ENCODE peak calls at places on chromosomes 3 and 15, in four cellular contexts. One of them, this sample, is unnamed.
A peak's percentile ranks its signal among the peaks of the same experiment; 100 is the strongest.

GRCh38 chr15:63521405-63522142 is 17.2 kb downstream of the USP3 start:
- DNase-seq in SK-N-SH: no peak
- DNase-seq in K562: peak; percentile 29
- DNase-seq in GM12878: no peak
- DNase-seq in this sample: no peak

GRCh38 chr3:109804697-109805096 is 467.4 kb upstream of the DPPA4 start:
- DNase-seq in SK-N-SH: no peak
- DNase-seq in K562: no peak
- DNase-seq in GM12878: no peak
- DNase-seq in this sample: no peak

GRCh38 chr15:77855871-77856270 is 221.6 kb downstream of the TBC1D2B start:
- DNase-seq in SK-N-SH: no peak
- DNase-seq in K562: no peak
- DNase-seq in GM12878: no peak
- DNase-seq in this sample: no peak

GRCh38 chr3:24566927-24567326 is 72.3 kb upstream of the THRB start:
- DNase-seq in SK-N-SH: no peak
- DNase-seq in K562: no peak
- DNase-seq in GM12878: no peak
- DNase-seq in this sample: no peak

GRCh38 chr3:14169871-14170270 is 8.5 kb downstream of the XPC start:
- DNase-seq in SK-N-SH: no peak
- DNase-seq in K562: no peak
- DNase-seq in GM12878: no peak
- DNase-seq in this sample: no peak

GRCh38 chr3:38662544-38662943 is 13.1 kb upstream of the SCN5A start:
- DNase-seq in SK-N-SH: no peak
- DNase-seq in K562: no peak
- DNase-seq in GM12878: no peak
- DNase-seq in this sample: no peak

GRCh38 chr3:49388416-49388815 is 23.4 kb downstream of the RHOA start:
- DNase-seq in SK-N-SH: no peak
- DNase-seq in K562: no peak
- DNase-seq in GM12878: no peak
- DNase-seq in this sample: no peak

GRCh38 chr15:52179278-52180195 is 11.7 kb downstream of the GNB5 start:
- DNase-seq in SK-N-SH: peak; percentile 95
- DNase-seq in K562: peak; percentile 87
- DNase-seq in GM12878: peak; percentile 37
- DNase-seq in this sample: peak; percentile 88

GRCh38 chr3:5098346-5098745 is 23.7 kb upstream of the ARL8B start:
- DNase-seq in SK-N-SH: no peak
- DNase-seq in K562: no peak
- DNase-seq in GM12878: no peak
- DNase-seq in this sample: no peak

GRCh38 chr3:106048946-106049481 is 180.2 kb upstream of the CBLB start:
- DNase-seq in SK-N-SH: no peak
- DNase-seq in K562: no peak
- DNase-seq in GM12878: no peak
- DNase-seq in this sample: no peak

GRCh38 chr3:14284694-14285404 is 106.2 kb downstream of the LSM3 start:
- DNase-seq in SK-N-SH: no peak
- DNase-seq in K562: no peak
- DNase-seq in GM12878: no peak
- DNase-seq in this sample: no peak

GRCh38 chr3:126423191-126424038 is 28.7 kb downstream of the CFAP100 start:
- DNase-seq in SK-N-SH: peak; percentile 41
- DNase-seq in K562: no peak
- DNase-seq in GM12878: no peak
- DNase-seq in this sample: no peak

GRCh38 chr3:50324351-50325144 is 2.0 kb upstream of the HYAL2 start:
- DNase-seq in SK-N-SH: peak; percentile 85
- DNase-seq in K562: peak; percentile 40
- DNase-seq in GM12878: no peak
- DNase-seq in this sample: no peak

DNA sequence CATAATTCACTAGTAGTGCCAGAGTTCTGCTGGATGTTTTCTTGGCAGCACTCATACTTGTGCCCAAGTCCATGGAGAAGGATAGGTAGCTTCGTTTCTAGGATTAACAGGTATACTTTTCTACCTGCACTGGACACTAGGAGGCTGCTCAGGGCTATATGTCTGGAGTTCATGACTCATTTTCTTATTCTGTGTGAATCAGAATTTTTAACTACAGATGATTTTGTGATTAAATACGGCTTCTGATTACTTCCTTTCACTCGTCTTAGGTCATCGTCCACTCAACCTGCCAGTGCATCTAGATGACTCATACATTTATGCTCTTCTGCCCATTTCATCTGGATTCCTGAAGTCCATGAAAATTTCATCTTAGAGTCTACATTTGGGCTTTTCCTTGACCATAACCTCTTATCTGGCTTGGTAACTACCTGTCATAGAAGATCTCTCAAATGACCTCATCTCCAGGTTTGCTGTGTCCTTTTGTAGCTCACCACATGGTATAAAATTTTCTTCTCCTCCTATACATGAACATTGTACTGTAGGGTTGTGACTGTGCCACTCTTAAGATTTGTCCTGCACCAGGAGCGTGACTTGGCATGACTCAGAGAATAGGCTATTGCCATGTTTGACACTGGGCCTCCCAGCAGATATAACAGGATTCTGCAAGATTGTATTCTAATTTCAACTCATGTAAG is 66.7 kb upstream of the GCSAM start:
- DNase-seq in SK-N-SH: no peak
- DNase-seq in K562: no peak
- DNase-seq in GM12878: no peak
- DNase-seq in this sample: no peak
- TF ChIP-seq TAF1 in SK-N-SH: no peak
- TF ChIP-seq TAF1 in K562: no peak
- TF ChIP-seq TAF1 in GM12878: no peak
- TF ChIP-seq TAF1 in this sample: no peak

GRCh38 chr3:188230962-188231361 is 77.0 kb downstream of the LPP start:
- DNase-seq in SK-N-SH: no peak
- DNase-seq in K562: no peak
- DNase-seq in GM12878: no peak
- DNase-seq in this sample: no peak
- TF ChIP-seq POLR2AphosphoS5 in SK-N-SH: no peak
- TF ChIP-seq POLR2AphosphoS5 in K562: no peak
- TF ChIP-seq POLR2AphosphoS5 in GM12878: no peak
- TF ChIP-seq POLR2AphosphoS5 in this sample: no peak

GRCh38 chr15:59026207-59026606 is 38.7 kb downstream of the RNF111 start:
- DNase-seq in SK-N-SH: no peak
- DNase-seq in K562: no peak
- DNase-seq in GM12878: no peak
- DNase-seq in this sample: no peak

GRCh38 chr15:59029554-59029953 is 42.1 kb downstream of the RNF111 start:
- DNase-seq in SK-N-SH: no peak
- DNase-seq in K562: no peak
- DNase-seq in GM12878: no peak
- DNase-seq in this sample: no peak

GRCh38 chr15:59028387-59028955 is 41.0 kb downstream of the RNF111 start:
- DNase-seq in SK-N-SH: no peak
- DNase-seq in K562: no peak
- DNase-seq in GM12878: no peak
- DNase-seq in this sample: no peak
- TF ChIP-seq TAF1 in SK-N-SH: no peak
- TF ChIP-seq TAF1 in K562: no peak
- TF ChIP-seq TAF1 in GM12878: no peak
- TF ChIP-seq TAF1 in this sample: no peak

GRCh38 chr3:180409170-180409569 is 192.8 kb upstream of the TTC14 start:
- DNase-seq in SK-N-SH: no peak
- DNase-seq in K562: no peak
- DNase-seq in GM12878: no peak
- DNase-seq in this sample: no peak
- TF ChIP-seq POLR2AphosphoS5 in SK-N-SH: no peak
- TF ChIP-seq POLR2AphosphoS5 in K562: no peak
- TF ChIP-seq POLR2AphosphoS5 in GM12878: no peak
- TF ChIP-seq POLR2AphosphoS5 in this sample: no peak

GRCh38 chr3:194988495-194989165 is 282.3 kb downstream of the XXYLT1 start:
- DNase-seq in SK-N-SH: no peak
- DNase-seq in K562: no peak
- DNase-seq in GM12878: no peak
- DNase-seq in this sample: no peak
- TF ChIP-seq TAF1 in SK-N-SH: no peak
- TF ChIP-seq TAF1 in K562: no peak
- TF ChIP-seq TAF1 in GM12878: no peak
- TF ChIP-seq TAF1 in this sample: no peak

DNA sequence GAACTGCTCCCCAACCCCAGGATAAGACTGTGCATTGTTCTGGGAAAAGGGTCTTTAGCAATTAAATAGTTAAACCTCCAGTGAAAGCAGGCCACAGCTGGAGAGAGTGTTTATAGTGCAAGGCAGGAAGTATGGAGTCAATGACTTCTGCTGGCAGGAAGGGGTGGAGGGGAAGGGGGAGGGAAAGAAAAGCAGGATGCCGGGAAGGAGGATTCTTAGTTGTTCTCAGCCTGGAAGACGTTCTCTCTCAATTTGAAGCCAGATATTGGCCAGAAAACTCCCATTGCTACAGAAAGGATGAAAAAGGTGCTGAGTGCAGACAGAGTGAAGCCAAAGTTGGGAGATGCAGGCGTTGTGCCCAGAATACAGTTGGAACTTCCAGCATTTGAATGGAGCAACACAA is 35.7 kb upstream of the ACTL6A start:
- DNase-seq in SK-N-SH: peak; percentile 69
- DNase-seq in K562: no peak
- DNase-seq in GM12878: no peak
- DNase-seq in this sample: no peak
- TF ChIP-seq POLR2AphosphoS5 in SK-N-SH: peak; percentile 19
- TF ChIP-seq POLR2AphosphoS5 in K562: no peak
- TF ChIP-seq POLR2AphosphoS5 in GM12878: no peak
- TF ChIP-seq POLR2AphosphoS5 in this sample: no peak

GRCh38 chr3:10396931-10397330 is 76.0 kb upstream of the SEC13 start:
- DNase-seq in SK-N-SH: no peak
- DNase-seq in K562: no peak
- DNase-seq in GM12878: no peak
- DNase-seq in this sample: no peak
- TF ChIP-seq TAF1 in SK-N-SH: no peak
- TF ChIP-seq TAF1 in K562: no peak
- TF ChIP-seq TAF1 in GM12878: no peak
- TF ChIP-seq TAF1 in this sample: no peak

DNA sequence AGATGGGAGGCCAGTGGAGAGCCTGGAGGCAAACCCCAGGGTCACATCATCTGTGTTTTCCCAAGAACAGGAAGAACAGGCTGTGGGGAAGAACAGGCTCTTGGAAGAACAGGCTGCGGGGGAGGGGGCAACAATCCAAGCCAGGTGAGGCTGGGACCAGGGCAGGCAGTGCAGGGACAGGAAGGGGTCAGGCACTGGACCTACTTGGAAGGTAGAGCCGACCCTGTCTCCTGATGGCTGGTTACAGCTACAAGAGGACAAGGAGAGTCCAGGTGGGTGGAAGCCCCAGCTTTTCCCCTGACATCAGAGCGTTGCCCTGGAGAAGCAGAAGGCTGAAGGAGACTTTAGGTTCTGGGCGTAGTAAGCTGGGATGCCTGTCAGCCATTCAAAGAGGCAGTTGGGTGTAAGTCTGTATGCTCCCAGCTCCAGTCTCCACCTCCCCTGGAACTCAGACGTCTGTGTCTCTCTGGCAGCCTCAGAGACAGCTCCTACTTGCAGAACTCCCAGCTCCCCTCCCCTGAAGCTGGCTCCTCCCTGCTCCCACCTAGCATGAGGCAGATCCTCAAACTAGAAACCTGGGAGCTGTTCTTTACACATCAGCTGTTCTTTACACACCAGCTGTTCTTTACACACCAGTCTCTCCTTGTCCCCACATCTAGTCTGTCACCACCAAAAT is 130.9 kb downstream of the DNAJB8 start:
- DNase-seq in SK-N-SH: no peak
- DNase-seq in K562: no peak
- DNase-seq in GM12878: no peak
- DNase-seq in this sample: no peak
- TF ChIP-seq POLR2AphosphoS5 in SK-N-SH: no peak
- TF ChIP-seq POLR2AphosphoS5 in K562: no peak
- TF ChIP-seq POLR2AphosphoS5 in GM12878: no peak
- TF ChIP-seq POLR2AphosphoS5 in this sample: no peak

GRCh38 chr3:71446734-71447133 is 136.8 kb downstream of the FOXP1 start:
- DNase-seq in SK-N-SH: no peak
- DNase-seq in K562: no peak
- DNase-seq in GM12878: no peak
- DNase-seq in this sample: no peak
- TF ChIP-seq TAF1 in SK-N-SH: no peak
- TF ChIP-seq TAF1 in K562: no peak
- TF ChIP-seq TAF1 in GM12878: no peak
- TF ChIP-seq TAF1 in this sample: no peak

GRCh38 chr3:69665026-69665739 is 74.1 kb upstream of the MITF start:
- DNase-seq in SK-N-SH: peak; percentile 56
- DNase-seq in K562: no peak
- DNase-seq in GM12878: no peak
- DNase-seq in this sample: no peak
- TF ChIP-seq POLR2AphosphoS5 in SK-N-SH: no peak
- TF ChIP-seq POLR2AphosphoS5 in K562: no peak
- TF ChIP-seq POLR2AphosphoS5 in GM12878: no peak
- TF ChIP-seq POLR2AphosphoS5 in this sample: no peak

This sample was measured in GM12891.